ENCODE peak calls at places on chromosomes 7 and 10, in six cellular contexts. V, P, H, S, F and T are unnamed samples.

GRCh38 chr7:155490697-155491628 is 33.0 kb downstream of the EN2 start:
- DNase-seq in H (peak; percentile 73), S (no peak), F (no peak), P (peak; percentile 71), V (no peak), T (peak; percentile 57)

GRCh38 chr7:30543815-30544525 is 39.3 kb upstream of the GGCT start:
- DNase-seq in F (no peak), H (no peak), V (no peak), P (no peak), S (no peak), T (no peak)

GRCh38 chr10:33979195-33979594 is 644.7 kb upstream of the NRP1 start:
- DNase-seq in P (no peak), V (no peak), F (no peak), S (no peak), H (no peak), T (no peak)

GRCh38 chr7:135386776-135387175 is 123.1 kb downstream of the CNOT4 start:
- DNase-seq in V (no peak), P (no peak), F (no peak), S (no peak), H (no peak), T (no peak)

GRCh38 chr10:90062786-90063185 is 361.4 kb downstream of the KIF20B start:
- DNase-seq in F (no peak), P (no peak), H (no peak), V (no peak), S (no peak), T (no peak)

GRCh38 chr10:103188853-103189252 is 4.2 kb downstream of the NT5C2 start:
- DNase-seq in V (no peak), F (no peak), P (no peak), H (no peak), S (peak; percentile 8), T (peak; percentile 35)

GRCh38 chr7:155997431-155998327 is 185.4 kb upstream of the SHH start:
- DNase-seq in S (no peak), P (no peak), F (no peak), H (no peak), V (no peak), T (no peak)

GRCh38 chr7:28872226-28872625 is 85.9 kb downstream of the TRIL start:
- DNase-seq in S (peak; percentile 68), P (no peak), H (no peak), V (no peak), F (no peak), T (no peak)

GRCh38 chr7:35261041-35261440 is 7.1 kb upstream of the TBX20 start:
- DNase-seq in V (no peak), S (no peak), H (peak; percentile 54), P (no peak), F (no peak), T (no peak)

GRCh38 chr7:92625617-92626016 is 35.4 kb upstream of the FAM133B start:
- DNase-seq in F (no peak), H (no peak), S (peak; percentile 57), V (no peak), P (no peak), T (peak; percentile 41)

GRCh38 chr10:4708123-4708759 is 117.8 kb upstream of the AKR1E2 start:
- DNase-seq in H (peak; percentile 50), F (no peak), V (no peak), S (no peak), P (no peak), T (no peak)

GRCh38 chr7:46173526-46174191 is 252.6 kb upstream of the IGFBP3 start:
- DNase-seq in F (no peak), H (no peak), V (no peak), S (no peak), P (no peak), T (no peak)

GRCh38 chr10:90451283-90451682 is 406.6 kb downstream of the HTR7 start:
- DNase-seq in P (no peak), V (no peak), S (peak; percentile 45), F (peak; percentile 8), H (no peak), T (no peak)

GRCh38 chr7:99976626-99977025 is 795 bp upstream of the AZGP1 start:
- DNase-seq in H (no peak), S (no peak), V (no peak), P (no peak), F (no peak), T (no peak)

GRCh38 chr7:150838965-150839650 is 13.2 kb upstream of the AOC1 start:
- DNase-seq in H (no peak), P (no peak), S (no peak), F (no peak), V (no peak), T (no peak)

GRCh38 chr10:95395947-95396449 is 105.2 kb upstream of the PDLIM1 start:
- DNase-seq in F (no peak), V (no peak), P (no peak), S (peak; percentile 31), H (no peak), T (no peak)

GRCh38 chr7:20835111-20835750 is 48.5 kb upstream of the SP8 start:
- DNase-seq in S (no peak), H (peak; percentile 25), F (no peak), V (no peak), P (no peak), T (no peak)

GRCh38 chr10:129945031-129945430 is 19.0 kb downstream of the EBF3 start:
- DNase-seq in V (no peak), P (no peak), S (no peak), H (no peak), F (no peak), T (no peak)

GRCh38 chr10:117993166-117993565 is 53.6 kb downstream of the RAB11FIP2 start:
- DNase-seq in P (no peak), H (no peak), V (peak; percentile 71), S (no peak), F (no peak), T (no peak)

GRCh38 chr10:44752451-44753441 is 158.4 kb upstream of the TMEM72 start:
- DNase-seq in H (no peak), S (peak; percentile 98), P (no peak), F (no peak), V (no peak), T (peak; percentile 93)

GRCh38 chr7:79506481-79506880 is 53.0 kb upstream of the MAGI2 start:
- DNase-seq in V (no peak), H (peak; percentile 50), P (no peak), S (peak; percentile 20), F (no peak), T (peak; percentile 27)

GRCh38 chr10:5509236-5509635 is 9.9 kb upstream of the CALML5 start:
- DNase-seq in S (no peak), H (no peak), P (no peak), V (no peak), F (no peak), T (no peak)

GRCh38 chr7:18590744-18591340 is 95.3 kb downstream of the HDAC9 start:
- DNase-seq in S (peak; percentile 56), V (peak; percentile 38), H (peak; percentile 28), F (peak; percentile 27), P (peak; percentile 62), T (peak; percentile 74)

GRCh38 chr7:40579401-40579800 is 444.6 kb downstream of the SUGCT start:
- DNase-seq in V (no peak), F (no peak), H (no peak), S (no peak), P (no peak), T (peak; percentile 40)

GRCh38 chr7:1736469-1736817 is 66.4 kb downstream of the ELFN1 start:
- DNase-seq in H (no peak), V (no peak), S (no peak), F (no peak), P (no peak), T (no peak)

GRCh38 chr7:51314726-51315125 is 1.9 kb downstream of the COBL start:
- DNase-seq in V (no peak), F (no peak), S (peak; percentile 32), P (no peak), H (no peak), T (no peak)

GRCh38 chr10:67815571-67816059 is 22.4 kb downstream of the DNAJC12 start:
- DNase-seq in P (no peak), H (no peak), F (no peak), V (no peak), S (peak; percentile 99), T (no peak)

GRCh38 chr7:107138696-107139420 is 29.9 kb upstream of the HBP1 start:
- DNase-seq in V (no peak), P (no peak), H (no peak), F (no peak), S (no peak), T (no peak)

GRCh38 chr7:46191776-46192175 is 270.7 kb upstream of the IGFBP3 start:
- DNase-seq in F (no peak), H (no peak), S (peak; percentile 23), P (no peak), V (no peak), T (peak; percentile 71)

GRCh38 chr10:20593649-20594048 is 303.5 kb downstream of the NEBL start:
- DNase-seq in V (no peak), F (no peak), P (no peak), S (no peak), H (no peak), T (no peak)
- H3K9ac ChIP-seq in V (no peak overlapping the region), F (no peak overlapping the region), P (no peak overlapping the region), S (no peak overlapping the region), H (no peak overlapping the region), T (no peak overlapping the region)

DNA sequence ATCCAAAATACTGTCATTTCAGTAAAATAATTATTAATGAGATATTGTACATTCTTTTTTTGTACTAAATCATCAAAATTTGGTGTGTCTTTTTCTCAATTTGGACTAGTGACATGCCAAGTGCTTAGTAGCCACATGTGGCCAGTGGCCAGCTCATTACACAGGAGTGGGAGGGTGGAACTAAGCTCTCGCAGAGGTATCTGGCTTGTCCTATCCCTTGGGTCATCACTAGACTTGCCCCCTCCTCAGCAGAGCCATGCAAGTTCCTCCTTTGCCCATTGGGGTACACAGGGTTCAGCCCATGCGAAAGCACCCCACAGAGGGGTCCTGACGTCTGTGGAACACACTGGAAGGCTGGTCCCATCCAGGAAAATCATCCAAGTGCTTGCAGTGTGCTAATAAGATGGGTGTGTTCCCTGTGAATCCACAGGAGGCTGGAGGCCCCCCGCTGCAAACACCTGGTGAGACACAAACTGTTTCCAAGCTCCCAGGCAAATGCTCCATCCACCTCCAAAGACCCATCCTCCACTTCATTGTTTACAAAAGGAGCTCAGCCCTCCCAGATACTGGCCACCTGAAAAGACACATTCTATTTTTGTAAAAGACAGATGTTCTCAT is 1.3 kb downstream of the ARHGAP22 start:
- DNase-seq in F (no peak), P (no peak), S (peak; percentile 29), H (no peak), V (no peak), T (peak; percentile 69)
- TF ChIP-seq EZH2phosphoT487 in F (no peak), P (no peak), S (no peak), H (no peak), V (no peak), T (no peak)

GRCh38 chr7:48182736-48183369 is 11.6 kb downstream of the ABCA13 start:
- DNase-seq in P (no peak), V (peak; percentile 42), H (no peak), F (no peak), S (peak; percentile 78), T (peak; percentile 65)
- H3K27ac ChIP-seq in P (no peak overlapping the region), V (peak overlapping the region; percentile 12), H (no peak overlapping the region), F (no peak overlapping the region), S (peak overlapping the region; percentile 86), T (peak overlapping the region; percentile 48)

GRCh38 chr7:47373871-47374451 is 207.9 kb downstream of the TNS3 start:
- DNase-seq in V (no peak), F (no peak), P (peak; percentile 64), H (no peak), S (no peak), T (no peak)
- H3K9ac ChIP-seq in V (no peak overlapping the region), F (no peak overlapping the region), P (no peak overlapping the region), H (no peak overlapping the region), S (no peak overlapping the region), T (no peak overlapping the region)